ENCODE peak calls at places on chromosomes 11 and 22, in four cellular contexts. One of them, this sample, is unnamed.

GRCh38 chr22:50017701-50018224 is 5.2 kb upstream of the IL17REL start:
- DNase-seq in heart left ventricle: no peak
- DNase-seq in AG09309: no peak
- DNase-seq in esophagus squamous epithelium: no peak
- DNase-seq in this sample: no peak

GRCh38 chr11:128985880-128986279 is 43.2 kb upstream of the TP53AIP1 start:
- DNase-seq in heart left ventricle: no peak
- DNase-seq in AG09309: no peak
- DNase-seq in esophagus squamous epithelium: no peak
- DNase-seq in this sample: no peak

GRCh38 chr11:14443642-14444041 is 56.0 kb downstream of the COPB1 start:
- DNase-seq in heart left ventricle: no peak
- DNase-seq in AG09309: no peak
- DNase-seq in esophagus squamous epithelium: no peak
- DNase-seq in this sample: no peak

GRCh38 chr22:26326803-26327202 is 102.3 kb upstream of the ASPHD2 start:
- DNase-seq in heart left ventricle: no peak
- DNase-seq in AG09309: no peak
- DNase-seq in esophagus squamous epithelium: no peak
- DNase-seq in this sample: no peak

GRCh38 chr11:103652013-103652412 is 384.4 kb upstream of the DDI1 start:
- DNase-seq in heart left ventricle: no peak
- DNase-seq in AG09309: no peak
- DNase-seq in esophagus squamous epithelium: no peak
- DNase-seq in this sample: peak

GRCh38 chr11:11813288-11813962 is 28.3 kb upstream of the USP47 start:
- DNase-seq in heart left ventricle: peak
- DNase-seq in AG09309: peak
- DNase-seq in esophagus squamous epithelium: no peak
- DNase-seq in this sample: peak

GRCh38 chr11:76791861-76792260 is 8.7 kb downstream of the TSKU start:
- DNase-seq in heart left ventricle: no peak
- DNase-seq in AG09309: peak
- DNase-seq in esophagus squamous epithelium: no peak
- DNase-seq in this sample: no peak

GRCh38 chr11:111765984-111766833 is at the start of gene PPP2R1B:
- DNase-seq in heart left ventricle: peak
- DNase-seq in AG09309: no peak
- DNase-seq in esophagus squamous epithelium: peak
- DNase-seq in this sample: no peak

GRCh38 chr11:45145421-45146071 is 893 bp upstream of the PRDM11 start:
- DNase-seq in heart left ventricle: peak
- DNase-seq in AG09309: no peak
- DNase-seq in esophagus squamous epithelium: no peak
- DNase-seq in this sample: no peak

GRCh38 chr11:2093575-2094353 is 45.4 kb downstream of the IGF2 start:
- DNase-seq in heart left ventricle: peak
- DNase-seq in AG09309: no peak
- DNase-seq in esophagus squamous epithelium: no peak
- DNase-seq in this sample: no peak

GRCh38 chr22:20137113-20137512 is 5.5 kb downstream of the ZDHHC8 start:
- DNase-seq in heart left ventricle: no peak
- DNase-seq in AG09309: no peak
- DNase-seq in esophagus squamous epithelium: no peak
- DNase-seq in this sample: no peak

GRCh38 chr11:45400594-45400993 is 114.5 kb upstream of the SYT13 start:
- DNase-seq in heart left ventricle: no peak
- DNase-seq in AG09309: peak
- DNase-seq in esophagus squamous epithelium: no peak
- DNase-seq in this sample: peak

GRCh38 chr11:64608636-64609035 is 17.6 kb downstream of the SLC22A12 start:
- DNase-seq in heart left ventricle: no peak
- DNase-seq in AG09309: no peak
- DNase-seq in esophagus squamous epithelium: no peak
- DNase-seq in this sample: no peak

GRCh38 chr11:116646191-116646590 is 126.6 kb downstream of the BUD13 start:
- DNase-seq in heart left ventricle: no peak
- DNase-seq in AG09309: no peak
- DNase-seq in esophagus squamous epithelium: no peak
- DNase-seq in this sample: no peak

GRCh38 chr22:24875862-24876506 is 70.0 kb downstream of the SGSM1 start:
- DNase-seq in heart left ventricle: no peak
- DNase-seq in AG09309: no peak
- DNase-seq in esophagus squamous epithelium: no peak
- DNase-seq in this sample: no peak

GRCh38 chr11:96303067-96303466 is 39.9 kb downstream of the MAML2 start:
- DNase-seq in heart left ventricle: no peak
- DNase-seq in AG09309: no peak
- DNase-seq in esophagus squamous epithelium: no peak
- DNase-seq in this sample: no peak

GRCh38 chr11:47443817-47444216 is 5.1 kb downstream of the RAPSN start:
- DNase-seq in heart left ventricle: no peak
- DNase-seq in AG09309: no peak
- DNase-seq in esophagus squamous epithelium: no peak
- DNase-seq in this sample: no peak

GRCh38 chr11:12177739-12178338 is 67.4 kb downstream of the MICAL2 start:
- DNase-seq in heart left ventricle: no peak
- DNase-seq in AG09309: no peak
- DNase-seq in esophagus squamous epithelium: no peak
- DNase-seq in this sample: no peak

GRCh38 chr11:120168960-120169681 is 31.2 kb upstream of the TRIM29 start:
- DNase-seq in heart left ventricle: peak
- DNase-seq in AG09309: no peak
- DNase-seq in esophagus squamous epithelium: no peak
- DNase-seq in this sample: no peak

GRCh38 chr22:38432264-38432663 is 22.7 kb downstream of the KCNJ4 start:
- DNase-seq in heart left ventricle: no peak
- DNase-seq in AG09309: no peak
- DNase-seq in esophagus squamous epithelium: no peak
- DNase-seq in this sample: no peak

GRCh38 chr11:44863231-44863630 is 87.5 kb downstream of the TP53I11 start:
- DNase-seq in heart left ventricle: no peak
- DNase-seq in AG09309: no peak
- DNase-seq in esophagus squamous epithelium: no peak
- DNase-seq in this sample: no peak

GRCh38 chr22:36419177-36419911 is 31.6 kb upstream of the MYH9 start:
- DNase-seq in heart left ventricle: peak
- DNase-seq in AG09309: no peak
- DNase-seq in esophagus squamous epithelium: no peak
- DNase-seq in this sample: no peak

DNA sequence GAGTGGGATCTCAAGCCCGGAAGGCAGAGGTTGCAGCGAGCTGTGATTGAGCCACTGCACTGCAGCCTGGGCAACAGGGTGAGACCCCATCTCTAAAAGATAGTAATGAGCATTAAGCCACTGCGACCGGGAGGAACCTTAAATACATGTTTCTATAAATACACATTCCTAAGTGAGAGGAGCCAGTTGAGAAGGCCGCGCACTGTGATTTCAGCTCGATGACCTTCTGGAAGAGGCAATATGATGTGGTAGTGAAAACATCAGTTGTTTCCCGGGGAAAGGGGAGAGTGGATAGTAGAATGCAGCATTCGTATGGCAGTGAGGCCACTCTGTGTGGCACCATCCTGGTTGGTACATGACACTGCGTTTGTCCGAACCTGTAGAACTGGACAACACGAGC is 18.0 kb downstream of the PTDSS2 start:
- DNase-seq in heart left ventricle: peak
- DNase-seq in AG09309: no peak
- DNase-seq in esophagus squamous epithelium: no peak
- DNase-seq in this sample: no peak
- TF ChIP-seq CTCF in heart left ventricle: no peak
- TF ChIP-seq CTCF in AG09309: no peak
- TF ChIP-seq CTCF in esophagus squamous epithelium: no peak
- TF ChIP-seq CTCF in this sample: no peak

GRCh38 chr22:41576877-41577276 is 12.8 kb downstream of the PMM1 start:
- DNase-seq in heart left ventricle: peak
- DNase-seq in AG09309: no peak
- DNase-seq in esophagus squamous epithelium: no peak
- DNase-seq in this sample: no peak
- TF ChIP-seq CTCF in heart left ventricle: peak
- TF ChIP-seq CTCF in AG09309: peak
- TF ChIP-seq CTCF in esophagus squamous epithelium: peak
- TF ChIP-seq CTCF in this sample: peak

DNA sequence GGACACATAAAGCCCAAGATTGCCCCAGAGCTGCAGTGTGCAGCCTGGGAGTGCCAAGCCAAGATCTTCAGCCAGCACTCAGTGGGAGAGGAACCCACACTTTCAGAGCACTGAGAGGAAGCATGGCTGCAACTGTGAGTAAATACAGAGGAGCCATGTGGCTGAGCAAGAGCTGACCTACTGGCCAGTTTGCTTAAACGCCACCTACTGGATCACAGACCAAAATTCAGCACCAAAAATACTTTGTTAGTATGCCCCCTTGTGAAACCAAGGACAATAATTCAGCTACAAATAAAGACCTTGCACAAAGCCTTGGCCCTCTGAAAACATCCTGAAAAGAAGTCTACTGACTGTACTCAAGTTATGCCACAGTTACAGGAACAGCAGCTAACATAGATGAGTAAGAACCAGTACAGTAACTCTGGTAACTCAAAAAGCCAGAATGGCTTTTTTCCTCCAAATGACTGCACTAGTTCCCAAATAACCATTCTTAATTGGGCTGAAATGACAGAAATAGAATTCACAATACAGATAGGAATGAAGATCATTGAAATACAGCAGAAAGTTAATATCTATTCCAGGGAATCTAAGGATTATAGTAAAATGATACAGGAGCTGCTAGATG is 10.1 kb upstream of the OR4A15 start:
- DNase-seq in heart left ventricle: no peak
- DNase-seq in AG09309: no peak
- DNase-seq in esophagus squamous epithelium: no peak
- DNase-seq in this sample: no peak
- TF ChIP-seq CTCF in heart left ventricle: no peak
- TF ChIP-seq CTCF in AG09309: no peak
- TF ChIP-seq CTCF in esophagus squamous epithelium: no peak
- TF ChIP-seq CTCF in this sample: no peak

GRCh38 chr11:68051191-68052136 is 12.6 kb downstream of the TCIRG1 start:
- DNase-seq in heart left ventricle: no peak
- DNase-seq in AG09309: no peak
- DNase-seq in esophagus squamous epithelium: no peak
- DNase-seq in this sample: no peak
- TF ChIP-seq CTCF in heart left ventricle: no peak
- TF ChIP-seq CTCF in AG09309: no peak
- TF ChIP-seq CTCF in esophagus squamous epithelium: no peak
- TF ChIP-seq CTCF in this sample: no peak

GRCh38 chr11:33590471-33590870 is 110.2 kb downstream of the C11orf91 start:
- DNase-seq in heart left ventricle: no peak
- DNase-seq in AG09309: no peak
- DNase-seq in esophagus squamous epithelium: no peak
- DNase-seq in this sample: no peak

GRCh38 chr11:33598426-33599069 is 102.1 kb downstream of the C11orf91 start:
- DNase-seq in heart left ventricle: no peak
- DNase-seq in AG09309: no peak
- DNase-seq in esophagus squamous epithelium: no peak
- DNase-seq in this sample: no peak

GRCh38 chr11:33594188-33594587 is 106.4 kb downstream of the C11orf91 start:
- DNase-seq in heart left ventricle: no peak
- DNase-seq in AG09309: no peak
- DNase-seq in esophagus squamous epithelium: no peak
- DNase-seq in this sample: no peak
- TF ChIP-seq CTCF in heart left ventricle: no peak
- TF ChIP-seq CTCF in AG09309: no peak
- TF ChIP-seq CTCF in esophagus squamous epithelium: no peak
- TF ChIP-seq CTCF in this sample: no peak

DNA sequence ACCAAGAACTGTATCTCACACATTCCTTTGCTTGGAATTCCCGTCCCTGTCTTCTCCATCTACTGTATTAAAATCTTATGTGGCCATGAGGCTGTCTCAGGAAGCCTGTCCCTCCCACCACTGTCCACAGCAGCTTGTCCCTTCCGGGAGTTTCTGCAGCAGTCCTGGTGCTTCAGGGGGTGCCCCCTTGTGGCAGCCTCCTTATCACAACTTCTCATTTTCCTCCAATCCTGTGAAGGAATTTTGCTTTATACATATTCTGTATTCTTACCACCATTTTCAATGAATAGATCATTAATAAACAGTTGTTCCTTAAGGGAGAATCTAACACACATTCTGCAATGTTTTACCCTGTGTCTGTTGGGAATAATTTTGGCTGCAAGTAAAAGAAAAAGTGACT is 220.4 kb upstream of the RAG2 start:
- DNase-seq in heart left ventricle: no peak
- DNase-seq in AG09309: no peak
- DNase-seq in esophagus squamous epithelium: no peak
- DNase-seq in this sample: no peak
- TF ChIP-seq CTCF in heart left ventricle: no peak
- TF ChIP-seq CTCF in AG09309: no peak
- TF ChIP-seq CTCF in esophagus squamous epithelium: no peak
- TF ChIP-seq CTCF in this sample: peak

GRCh38 chr11:69362315-69362714 is 68.4 kb downstream of the MYEOV start:
- DNase-seq in heart left ventricle: no peak
- DNase-seq in AG09309: no peak
- DNase-seq in esophagus squamous epithelium: no peak
- DNase-seq in this sample: no peak
- TF ChIP-seq CTCF in heart left ventricle: no peak
- TF ChIP-seq CTCF in AG09309: no peak
- TF ChIP-seq CTCF in esophagus squamous epithelium: no peak
- TF ChIP-seq CTCF in this sample: no peak

DNA sequence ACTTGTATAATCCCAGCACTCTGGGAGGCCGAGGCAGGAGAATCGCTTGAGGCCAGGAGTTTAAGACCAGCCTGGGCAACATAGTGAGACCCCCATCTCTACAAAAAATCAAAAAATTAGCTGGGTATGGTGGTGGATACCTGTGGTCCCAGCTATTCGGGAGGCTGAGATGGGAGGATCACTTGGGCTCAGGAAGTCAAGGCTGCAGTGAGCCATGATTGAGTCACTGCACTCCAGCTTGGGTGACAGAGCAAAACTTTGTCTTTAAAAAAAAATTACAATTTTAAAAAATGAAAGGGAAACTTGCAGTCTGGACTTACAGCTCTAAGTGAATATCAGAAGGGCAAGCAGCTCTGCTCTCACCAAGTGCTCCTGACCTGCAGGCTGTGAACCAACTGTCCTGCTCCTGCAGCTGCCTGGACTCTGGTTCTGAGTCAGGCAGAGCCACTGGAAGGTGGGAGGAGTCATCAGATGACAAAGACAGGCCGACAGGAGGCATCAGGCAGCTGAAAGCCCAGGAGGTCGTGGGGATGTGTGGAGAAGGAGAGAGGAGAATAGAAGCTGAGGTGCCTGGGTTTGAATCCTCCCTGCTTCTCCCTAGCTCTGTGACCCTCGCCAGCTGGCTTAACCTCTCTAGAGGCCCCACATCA is 9.6 kb downstream of the SMTNL1 start:
- DNase-seq in heart left ventricle: no peak
- DNase-seq in AG09309: no peak
- DNase-seq in esophagus squamous epithelium: no peak
- DNase-seq in this sample: no peak
- TF ChIP-seq CTCF in heart left ventricle: no peak
- TF ChIP-seq CTCF in AG09309: peak
- TF ChIP-seq CTCF in esophagus squamous epithelium: no peak
- TF ChIP-seq CTCF in this sample: peak